ENCODE peak calls at places on chromosomes 13 and 19, in nine cellular contexts. A is GM12865, T is colonic mucosa, L is AG10803, F is PC-3, X is ovary, O is mucosa of descending colon, G is fibroblast of lung, D is lower leg skin. U is an unnamed sample.

GRCh38 chr19:2533686-2534085 is 57.8 kb downstream of the GADD45B start:
- DNase-seq in A (no peak), T (no peak), L (no peak), F (peak), X (no peak), O (no peak), G (no peak), D (no peak), U (no peak)

GRCh38 chr13:40776681-40777165 is 5.7 kb upstream of the MRPS31 start:
- DNase-seq in A (peak), T (no peak), L (peak), F (peak), X (no peak), O (no peak), G (peak), D (no peak), U (no peak)

GRCh38 chr19:3039641-3040077 is 10.6 kb upstream of the TLE2 start:
- DNase-seq in A (no peak), T (no peak), L (no peak), F (no peak), X (no peak), O (peak), G (no peak), D (no peak), U (no peak)

GRCh38 chr13:20995245-20995829 is 66.0 kb downstream of the LATS2 start:
- DNase-seq in A (no peak), T (no peak), L (no peak), F (no peak), X (no peak), O (no peak), G (no peak), D (peak), U (no peak)

GRCh38 chr13:22936228-22936627 is 244.6 kb upstream of the SGCG start:
- DNase-seq in A (no peak), T (no peak), L (no peak), F (no peak), X (no peak), O (no peak), G (no peak), D (no peak), U (no peak)

GRCh38 chr19:20616071-20616470 is 45.3 kb downstream of the ZNF626 start:
- DNase-seq in A (no peak), T (no peak), L (no peak), F (no peak), X (no peak), O (no peak), G (no peak), D (no peak), U (no peak)

GRCh38 chr19:1690570-1691307 is 38.3 kb upstream of the TCF3 start:
- DNase-seq in A (peak), T (peak), L (no peak), F (peak), X (no peak), O (peak), G (no peak), D (no peak), U (peak)

GRCh38 chr19:3743486-3743885 is 18.0 kb downstream of the APBA3 start:
- DNase-seq in A (peak), T (no peak), L (no peak), F (no peak), X (no peak), O (no peak), G (no peak), D (no peak), U (no peak)

GRCh38 chr13:27296496-27296895 is 25.9 kb downstream of the RASL11A start:
- DNase-seq in A (no peak), T (no peak), L (no peak), F (no peak), X (no peak), O (no peak), G (no peak), D (peak), U (no peak)

GRCh38 chr19:39310558-39311311 is 9.9 kb downstream of the LRFN1 start:
- DNase-seq in A (no peak), T (no peak), L (no peak), F (no peak), X (no peak), O (no peak), G (no peak), D (no peak), U (peak)

GRCh38 chr19:13847033-13847899 is 29.7 kb upstream of the NANOS3 start:
- DNase-seq in A (peak), T (peak), L (peak), F (peak), X (peak), O (peak), G (peak), D (peak), U (peak)

GRCh38 chr13:32008518-32009175 is 22.9 kb upstream of the FRY start:
- DNase-seq in A (no peak), T (no peak), L (no peak), F (no peak), X (no peak), O (no peak), G (no peak), D (no peak), U (no peak)

DNA sequence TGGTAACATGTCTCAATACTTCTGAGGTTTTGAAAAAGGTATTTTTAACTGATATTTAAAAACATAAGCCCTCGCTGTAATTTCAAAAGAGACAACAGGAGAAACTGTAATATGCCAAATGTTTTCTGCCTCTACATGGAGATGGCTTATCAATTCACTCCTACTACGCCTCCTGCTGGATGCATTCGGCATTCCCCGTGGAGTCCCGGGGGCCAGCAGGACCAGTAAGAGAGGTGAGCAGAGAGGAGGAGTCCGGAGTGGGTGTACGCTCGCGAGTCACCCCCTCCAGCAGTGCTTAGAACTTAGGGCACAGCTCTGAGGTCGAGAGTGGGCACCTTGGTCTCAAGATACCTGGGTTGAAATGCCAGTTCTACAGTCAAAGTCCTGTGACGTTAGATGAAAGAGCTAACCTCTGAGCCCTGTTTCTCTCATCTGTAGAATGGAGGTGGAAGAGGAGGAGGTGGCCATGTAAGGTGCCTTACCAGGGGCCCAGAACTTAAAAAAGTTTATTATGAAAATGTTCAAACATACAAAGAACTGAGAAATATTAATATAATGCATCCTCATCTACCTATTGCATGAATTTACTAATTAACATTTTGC is 110.2 kb downstream of the STK24 start:
- DNase-seq in A (peak), T (no peak), L (peak), F (peak), X (no peak), O (no peak), G (peak), D (no peak), U (peak)
- TF ChIP-seq CTCF in A (peak), T (peak), L (peak), F (peak), X (no peak), O (peak), G (peak), D (no peak), U (peak)

GRCh38 chr19:11091343-11092153 is 2.3 kb downstream of the LDLR start:
- DNase-seq in A (peak), T (peak), L (peak), F (peak), X (peak), O (peak), G (peak), D (peak), U (peak)

GRCh38 chr19:11088508-11089253 is 582 bp upstream of the LDLR start:
- DNase-seq in A (peak), T (peak), L (peak), F (no peak), X (peak), O (no peak), G (no peak), D (no peak), U (no peak)

GRCh38 chr19:11089254-11090013 is at the start of gene LDLR:
- DNase-seq in A (peak), T (peak), L (peak), F (peak), X (peak), O (peak), G (peak), D (peak), U (peak)

GRCh38 chr19:11092181-11092538 is 2.9 kb downstream of the LDLR start:
- DNase-seq in A (peak), T (no peak), L (peak), F (peak), X (no peak), O (no peak), G (peak), D (no peak), U (peak)

DNA sequence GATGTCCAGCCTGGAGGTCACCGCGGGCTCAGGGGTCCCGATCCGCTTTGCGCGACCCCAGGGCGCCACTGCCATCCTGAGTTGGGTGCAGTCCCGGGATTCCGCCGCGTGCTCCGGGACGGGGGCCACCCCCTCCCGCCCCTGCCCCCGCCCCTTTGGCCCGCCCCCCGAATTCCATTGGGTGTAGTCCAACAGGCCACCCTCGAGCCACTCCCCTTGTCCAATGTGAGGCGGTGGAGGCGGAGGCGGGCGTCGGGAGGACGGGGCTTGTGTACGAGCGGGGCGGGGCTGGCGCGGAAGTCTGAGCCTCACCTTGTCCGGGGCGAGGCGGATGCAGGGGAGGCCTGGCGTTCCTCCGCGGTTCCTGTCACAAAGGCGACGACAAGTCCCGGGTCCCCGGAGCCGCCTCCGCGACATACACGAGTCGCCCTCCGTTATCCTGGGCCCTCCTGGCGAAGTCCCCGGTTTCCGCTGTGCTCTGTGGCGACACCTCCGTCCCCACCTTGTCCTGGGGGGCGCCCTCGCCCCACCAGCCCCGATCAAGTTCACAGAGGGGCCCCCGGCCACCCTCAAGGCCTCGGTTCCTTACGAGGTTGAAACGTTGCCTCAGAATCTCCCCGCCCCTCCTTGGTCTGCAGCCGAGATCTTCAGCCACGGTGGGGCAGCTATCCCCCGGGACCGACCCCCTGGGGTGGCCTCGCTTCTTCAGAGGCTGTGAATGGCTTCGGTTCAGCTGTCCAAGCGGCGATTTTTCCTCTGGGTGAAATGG is 1.2 kb downstream of the LDLR start:
- DNase-seq in A (peak), T (peak), L (peak), F (peak), X (peak), O (peak), G (peak), D (peak), U (peak)
- H3K4me3 ChIP-seq in A (peak), T (peak), L (peak), F (peak), X (peak), O (peak), G (peak), D (peak), U (peak)

GRCh38 chr19:41535029-41535622 is 40.8 kb upstream of the CEACAM21 start:
- DNase-seq in A (peak), T (no peak), L (no peak), F (no peak), X (no peak), O (no peak), G (no peak), D (no peak), U (no peak)

GRCh38 chr19:41533691-41534090 is 42.3 kb upstream of the CEACAM21 start:
- DNase-seq in A (no peak), T (no peak), L (no peak), F (no peak), X (no peak), O (no peak), G (no peak), D (no peak), U (no peak)

GRCh38 chr19:41540041-41540695 is 35.8 kb upstream of the CEACAM21 start:
- DNase-seq in A (no peak), T (no peak), L (peak), F (no peak), X (no peak), O (no peak), G (peak), D (no peak), U (no peak)

GRCh38 chr19:41541990-41542584 is 33.9 kb upstream of the CEACAM21 start:
- DNase-seq in A (peak), T (peak), L (peak), F (peak), X (no peak), O (peak), G (no peak), D (peak), U (peak)

GRCh38 chr19:41537789-41538188 is 38.2 kb upstream of the CEACAM21 start:
- DNase-seq in A (peak), T (no peak), L (peak), F (peak), X (no peak), O (no peak), G (no peak), D (no peak), U (peak)
- TF ChIP-seq CTCF in A (peak), T (peak), L (peak), F (peak), X (no peak), O (no peak), G (peak), D (no peak), U (peak)

DNA sequence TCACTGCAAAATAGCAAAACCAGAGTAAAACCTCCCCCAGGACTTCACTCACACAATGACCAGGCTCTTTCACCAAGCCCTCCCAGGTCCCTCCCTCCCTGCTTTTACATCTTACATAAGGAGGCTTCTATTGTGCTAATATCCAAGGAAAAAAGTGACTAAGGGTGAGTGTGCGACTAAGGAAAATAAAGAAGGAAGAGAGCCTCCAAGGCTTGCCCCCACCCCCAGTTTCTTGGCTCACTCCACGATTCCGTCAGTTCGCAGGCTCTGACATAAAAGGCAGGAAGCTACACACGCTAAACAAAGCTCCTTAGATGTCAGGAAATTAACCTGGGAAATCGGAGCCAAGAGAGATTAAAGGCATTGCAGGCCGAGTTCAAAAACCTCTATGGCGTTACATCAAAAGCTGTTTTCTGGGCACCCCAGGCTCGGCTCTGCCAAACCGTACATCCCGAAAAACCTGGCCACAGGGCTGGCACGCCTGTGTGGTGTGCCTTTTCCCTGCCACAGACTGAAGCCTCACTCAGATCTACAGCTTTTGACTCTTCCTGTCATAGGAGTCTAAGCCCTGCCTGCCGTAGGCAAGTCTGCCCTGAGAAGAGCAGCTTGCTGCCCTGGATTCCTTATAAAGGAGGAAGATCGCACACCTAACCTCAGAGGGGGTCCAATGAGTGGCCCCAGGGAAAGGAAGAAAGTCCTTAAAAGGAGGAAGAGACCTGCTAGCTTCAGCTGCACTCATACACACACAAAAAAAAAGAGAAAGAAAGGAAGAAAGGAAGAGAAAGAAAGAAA is 67.0 kb upstream of the SERP2 start:
- DNase-seq in A (no peak), T (peak), L (peak), F (peak), X (peak), O (peak), G (peak), D (no peak), U (peak)
- H3K4me3 ChIP-seq in A (no peak), T (no peak), L (peak), F (peak), X (no peak), O (no peak), G (no peak), D (no peak), U (no peak)

GRCh38 chr13:77507931-77508776 is 27.4 kb upstream of the SCEL start:
- DNase-seq in A (no peak), T (no peak), L (peak), F (peak), X (no peak), O (no peak), G (peak), D (no peak), U (peak)

GRCh38 chr13:77510156-77510555 is 25.4 kb upstream of the SCEL start:
- DNase-seq in A (no peak), T (no peak), L (no peak), F (no peak), X (no peak), O (no peak), G (peak), D (no peak), U (peak)

GRCh38 chr13:77509221-77509620 is 26.3 kb upstream of the SCEL start:
- DNase-seq in A (no peak), T (no peak), L (peak), F (peak), X (no peak), O (no peak), G (peak), D (no peak), U (peak)

GRCh38 chr13:77503398-77503797 is 32.1 kb upstream of the SCEL start:
- DNase-seq in A (no peak), T (no peak), L (no peak), F (no peak), X (no peak), O (no peak), G (no peak), D (no peak), U (no peak)

DNA sequence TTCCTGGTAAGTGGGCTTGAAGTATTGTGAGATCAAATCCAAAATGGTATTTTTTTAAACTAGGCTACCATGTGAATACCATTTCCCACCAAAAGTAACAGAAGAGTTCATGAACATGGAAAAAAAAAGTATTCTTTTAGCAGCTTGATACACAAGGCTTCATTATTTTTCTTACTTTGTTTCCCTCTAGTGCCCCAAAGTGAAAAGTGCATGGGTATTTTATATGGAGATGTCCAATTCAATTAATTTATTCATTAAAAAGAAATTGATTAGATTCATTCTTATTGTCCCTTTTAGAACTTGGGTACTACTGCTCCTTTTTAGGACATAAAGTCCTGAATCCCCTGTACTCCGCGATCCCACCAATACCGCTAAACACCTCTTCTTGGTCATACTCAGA is 28.6 kb upstream of the SCEL start:
- DNase-seq in A (no peak), T (no peak), L (peak), F (peak), X (no peak), O (no peak), G (no peak), D (no peak), U (no peak)
- TF ChIP-seq CTCF in A (no peak), T (no peak), L (peak), F (peak), X (no peak), O (no peak), G (peak), D (no peak), U (no peak)

U was measured in foreskin fibroblast.